ENCODE peak calls at places on chromosomes 16 and 17, in seven cellular contexts. L is lung, R is GM10248, K is psoas muscle, H is GM12864, O is astrocyte of the spinal cord, U is omental fat pad. N is an unnamed sample.
A peak's percentile ranks its signal among the peaks of the same experiment; 100 is the strongest.

GRCh38 chr17:57699751-57700186 is 45.3 kb downstream of the CCDC182 start:
- DNase-seq in K (no peak), O (no peak), U (no peak), L (peak; percentile 17), R (no peak), H (no peak), N (no peak)

GRCh38 chr16:87206646-87207451 is 110.3 kb downstream of the C16orf95 start:
- DNase-seq in H (no peak), L (no peak), U (no peak), K (no peak), O (peak; percentile 53), R (no peak), N (no peak)

GRCh38 chr17:35799942-35800341 is 4.5 kb upstream of the MMP28 start:
- DNase-seq in K (peak; percentile 57), L (peak; percentile 87), O (peak; percentile 50), H (no peak), U (no peak), R (no peak), N (no peak)

GRCh38 chr17:34171245-34171818 is 83.8 kb upstream of the CCL2 start:
- DNase-seq in R (peak; percentile 69), L (peak; percentile 60), H (peak; percentile 16), U (peak; percentile 38), K (peak; percentile 38), O (peak; percentile 37), N (peak; percentile 75)

GRCh38 chr17:1047177-1047885 is 50.4 kb downstream of the TIMM22 start:
- DNase-seq in O (peak; percentile 52), K (peak; percentile 29), H (no peak), L (no peak), R (no peak), U (no peak), N (no peak)

GRCh38 chr17:27217631-27218030 is 76.3 kb upstream of the WSB1 start:
- DNase-seq in L (no peak), K (no peak), H (peak; percentile 82), R (peak; percentile 42), O (no peak), U (no peak), N (peak; percentile 67)

GRCh38 chr17:52035336-52035915 is 123.1 kb downstream of the CA10 start:
- DNase-seq in L (no peak), O (no peak), R (no peak), U (no peak), H (no peak), K (no peak), N (no peak)

GRCh38 chr16:4578961-4579530 is 22.9 kb downstream of the C16orf96 start:
- DNase-seq in R (no peak), U (no peak), K (no peak), H (no peak), O (no peak), L (no peak), N (no peak)

GRCh38 chr17:4209611-4210010 is 54.2 kb downstream of the ANKFY1 start:
- DNase-seq in U (no peak), L (no peak), O (no peak), K (no peak), R (no peak), H (no peak), N (no peak)

GRCh38 chr16:12516621-12517309 is 286.9 kb downstream of the CPPED1 start:
- DNase-seq in O (no peak), U (no peak), L (no peak), H (no peak), R (no peak), K (no peak), N (no peak)

GRCh38 chr17:48294989-48295892 is 134.8 kb downstream of the SKAP1 start:
- DNase-seq in R (peak; percentile 35), U (no peak), K (no peak), L (no peak), H (peak; percentile 59), O (no peak), N (peak; percentile 42)

GRCh38 chr17:74946641-74947040 is 10.9 kb downstream of the OTOP3 start:
- DNase-seq in R (no peak), H (no peak), L (no peak), K (no peak), O (no peak), U (no peak), N (no peak)

GRCh38 chr16:88686439-88687253 is at the start of gene SNAI3:
- DNase-seq in O (peak; percentile 36), H (no peak), L (peak; percentile 90), U (peak; percentile 69), R (peak; percentile 95), K (peak; percentile 86), N (peak; percentile 98)

GRCh38 chr17:773467-774319 is 8.4 kb downstream of the GLOD4 start:
- DNase-seq in K (no peak), U (no peak), O (no peak), H (no peak), L (no peak), R (no peak), N (no peak)

GRCh38 chr16:68644303-68644702 is 807 bp upstream of the CDH3 start:
- DNase-seq in O (no peak), K (no peak), H (no peak), L (no peak), U (no peak), R (no peak), N (no peak)

GRCh38 chr16:58085584-58086251 is 43.5 kb downstream of the CFAP20 start:
- DNase-seq in H (no peak), K (no peak), O (no peak), R (no peak), L (no peak), U (no peak), N (no peak)

DNA sequence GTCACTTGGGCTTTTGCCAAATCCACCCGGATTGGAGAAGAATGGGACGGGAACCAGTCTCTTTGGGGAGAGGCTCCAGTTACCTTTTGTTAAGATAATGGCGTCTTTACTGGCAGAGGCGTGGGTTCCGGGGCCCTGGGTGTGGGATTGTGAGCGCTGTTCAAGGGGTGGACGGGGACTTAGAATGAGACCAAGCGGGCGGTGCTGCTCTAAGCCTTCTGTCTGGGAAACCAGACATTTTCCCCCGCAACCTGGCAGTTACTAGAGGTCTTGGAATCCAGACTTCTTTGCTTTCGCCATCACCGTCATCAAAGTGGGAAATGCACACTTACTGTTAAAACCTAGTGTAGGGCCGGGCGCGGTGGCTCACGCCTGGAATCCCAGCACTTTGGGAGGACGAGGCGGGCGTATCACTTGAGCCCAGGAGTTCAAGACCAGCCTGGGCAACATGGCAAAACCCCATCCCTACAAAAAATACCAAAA is 706 bp downstream of the TEN1 start:
- DNase-seq in H (no peak), R (no peak), O (no peak), U (no peak), L (no peak), K (no peak), N (no peak)
- TF ChIP-seq CTCF in H (no peak), R (no peak), O (no peak), U (no peak), L (no peak), K (no peak), N (no peak)

GRCh38 chr16:50999181-50999580 is 151.9 kb downstream of the SALL1 start:
- DNase-seq in L (no peak), K (no peak), U (no peak), R (no peak), O (no peak), H (no peak), N (no peak)

GRCh38 chr16:50996166-50996565 is 154.9 kb downstream of the SALL1 start:
- DNase-seq in O (no peak), R (no peak), K (no peak), H (no peak), U (no peak), L (no peak), N (no peak)

GRCh38 chr16:50994995-50995394 is 156.1 kb downstream of the SALL1 start:
- DNase-seq in R (no peak), H (no peak), L (no peak), U (no peak), O (no peak), K (no peak), N (no peak)

GRCh38 chr16:50998411-50998810 is 152.7 kb downstream of the SALL1 start:
- DNase-seq in U (no peak), L (no peak), O (no peak), R (no peak), K (no peak), H (no peak), N (no peak)

GRCh38 chr16:50997679-50998078 is 153.4 kb downstream of the SALL1 start:
- DNase-seq in H (no peak), O (no peak), R (no peak), K (no peak), L (no peak), U (no peak), N (no peak)
- TF ChIP-seq CTCF in H (no peak), O (no peak), R (no peak), K (no peak), L (no peak), U (no peak), N (no peak)

GRCh38 chr17:68347380-68347779 is 56.1 kb downstream of the ARSG start:
- DNase-seq in R (no peak), K (no peak), U (no peak), O (no peak), H (no peak), L (no peak), N (no peak)

GRCh38 chr17:68341482-68341881 is 50.2 kb downstream of the ARSG start:
- DNase-seq in L (no peak), R (no peak), K (no peak), U (no peak), H (no peak), O (no peak), N (no peak)

GRCh38 chr17:68346448-68346847 is 55.2 kb downstream of the ARSG start:
- DNase-seq in L (peak; percentile 51), R (peak; percentile 58), H (peak; percentile 65), U (no peak), O (no peak), K (no peak), N (peak; percentile 51)

GRCh38 chr17:68343976-68344375 is 52.7 kb downstream of the ARSG start:
- DNase-seq in H (no peak), O (no peak), U (no peak), L (no peak), K (no peak), R (no peak), N (no peak)

DNA sequence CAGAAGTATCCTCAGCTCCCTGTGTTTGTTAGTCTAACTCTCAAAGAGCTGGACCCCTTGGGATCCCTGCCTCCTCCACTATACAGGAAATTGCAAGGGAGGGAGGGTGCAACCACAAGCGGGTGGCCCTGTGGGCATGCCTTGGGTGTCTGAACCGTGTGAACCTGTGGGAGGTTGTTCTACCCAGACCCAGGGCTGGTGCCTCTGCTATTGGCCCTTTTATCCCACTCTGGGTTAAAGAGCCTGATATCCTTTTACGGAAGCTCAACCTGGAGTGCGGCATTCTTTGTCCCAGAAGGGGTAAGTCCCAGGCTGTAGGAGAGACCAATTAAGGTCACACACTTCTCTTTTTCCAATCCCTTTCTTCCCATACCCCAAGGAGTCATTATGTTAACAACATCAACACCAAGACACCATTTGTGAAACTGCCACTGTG is 53.4 kb downstream of the ARSG start:
- DNase-seq in R (no peak), U (no peak), K (no peak), H (no peak), O (no peak), L (no peak), N (no peak)
- TF ChIP-seq CTCF in R (no peak), U (no peak), K (no peak), H (no peak), O (no peak), L (no peak), N (no peak)

DNA sequence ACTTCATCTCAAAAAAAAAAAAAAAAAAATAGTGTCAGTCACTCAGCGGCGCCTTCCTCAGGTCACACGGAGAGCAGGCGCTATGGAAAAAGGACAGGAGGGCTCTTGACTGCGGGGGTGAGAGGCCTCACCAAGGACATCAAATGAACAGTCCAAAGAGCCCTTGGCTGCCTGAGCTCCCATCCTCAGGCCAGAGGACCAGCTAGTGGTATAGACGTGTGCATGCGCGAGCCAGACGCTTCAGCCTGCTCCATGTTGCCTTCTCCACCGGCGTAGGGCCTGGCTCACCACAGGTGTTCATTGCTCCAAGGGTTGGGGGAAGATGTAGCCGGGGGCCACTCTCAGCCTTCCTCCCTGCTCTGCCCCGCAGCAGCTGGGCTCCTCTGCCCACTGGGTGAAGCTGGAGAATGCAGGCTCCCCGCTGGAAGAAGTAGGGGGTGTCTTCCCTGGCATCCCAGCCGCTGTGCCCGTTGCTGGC is 65.8 kb upstream of the PLCG2 start:
- DNase-seq in L (no peak), R (no peak), U (no peak), O (no peak), H (no peak), K (no peak), N (no peak)
- TF ChIP-seq CTCF in L (no peak), R (no peak), U (no peak), O (peak; percentile 2), H (no peak), K (no peak), N (no peak)